ENCODE peak calls at places on chromosomes 5 and 9, in eight cellular contexts. X is gastrocnemius medialis, E is left ventricle myocardium inferior, F is heart left ventricle, K is IMR-90, C is stomach, R is A549, H is PC-3. D is an unnamed sample. For H3K9me3, the result is how much of the 10 kb centered on the place peaks cover.

GRCh38 chr5:176671890-176672615 is 24.8 kb downstream of the TSPAN17 start:
- DNase-seq in X (no peak), E (no peak), F (no peak), K (no peak), C (no peak), R (no peak), H (no peak), D (no peak)

GRCh38 chr5:88895681-88896501 is 12.9 kb upstream of the MEF2C start:
- DNase-seq in X (peak), E (no peak), F (no peak), K (no peak), C (no peak), R (no peak), H (no peak), D (no peak)

GRCh38 chr9:134403682-134404301 is 77.5 kb downstream of the RXRA start:
- DNase-seq in X (peak), E (peak), F (peak), K (peak), C (peak), R (no peak), H (no peak), D (peak)

GRCh38 chr5:96562614-96563013 is 99.6 kb upstream of the CAST start:
- DNase-seq in X (no peak), E (no peak), F (no peak), K (peak), C (no peak), R (no peak), H (peak), D (peak)

GRCh38 chr5:172380261-172380991 is 73.9 kb downstream of the SH3PXD2B start:
- DNase-seq in X (no peak), E (no peak), F (no peak), K (peak), C (no peak), R (no peak), H (peak), D (no peak)

GRCh38 chr5:9401786-9402472 is 143.9 kb downstream of the SEMA5A start:
- DNase-seq in X (no peak), E (no peak), F (no peak), K (peak), C (no peak), R (no peak), H (no peak), D (no peak)

GRCh38 chr5:108983456-108984092 is 235.9 kb downstream of the FER start:
- DNase-seq in X (no peak), E (no peak), F (no peak), K (peak), C (no peak), R (no peak), H (no peak), D (peak)

GRCh38 chr9:134189475-134190231 is 25.3 kb upstream of the RNU6ATAC start:
- DNase-seq in X (peak), E (no peak), F (peak), K (no peak), C (no peak), R (no peak), H (no peak), D (no peak)

GRCh38 chr5:139131062-139131856 is 66.9 kb downstream of the SIL1 start:
- DNase-seq in X (peak), E (peak), F (peak), K (peak), C (peak), R (no peak), H (no peak), D (no peak)

GRCh38 chr5:36670548-36670947 is 64.1 kb downstream of the SLC1A3 start:
- DNase-seq in X (no peak), E (no peak), F (no peak), K (peak), C (no peak), R (no peak), H (no peak), D (no peak)

GRCh38 chr9:135674977-135675376 is 11.9 kb downstream of the LCN9 start:
- DNase-seq in X (no peak), E (no peak), F (no peak), K (no peak), C (no peak), R (no peak), H (no peak), D (no peak)

GRCh38 chr9:135670721-135671590 is 7.8 kb downstream of the LCN9 start:
- DNase-seq in X (no peak), E (no peak), F (no peak), K (no peak), C (no peak), R (no peak), H (no peak), D (no peak)

GRCh38 chr9:135669616-135670285 is 6.6 kb downstream of the LCN9 start:
- DNase-seq in X (no peak), E (no peak), F (no peak), K (no peak), C (no peak), R (no peak), H (no peak), D (no peak)

GRCh38 chr9:135673941-135674340 is 10.8 kb downstream of the LCN9 start:
- DNase-seq in X (no peak), E (no peak), F (no peak), K (no peak), C (no peak), R (no peak), H (no peak), D (no peak)

DNA sequence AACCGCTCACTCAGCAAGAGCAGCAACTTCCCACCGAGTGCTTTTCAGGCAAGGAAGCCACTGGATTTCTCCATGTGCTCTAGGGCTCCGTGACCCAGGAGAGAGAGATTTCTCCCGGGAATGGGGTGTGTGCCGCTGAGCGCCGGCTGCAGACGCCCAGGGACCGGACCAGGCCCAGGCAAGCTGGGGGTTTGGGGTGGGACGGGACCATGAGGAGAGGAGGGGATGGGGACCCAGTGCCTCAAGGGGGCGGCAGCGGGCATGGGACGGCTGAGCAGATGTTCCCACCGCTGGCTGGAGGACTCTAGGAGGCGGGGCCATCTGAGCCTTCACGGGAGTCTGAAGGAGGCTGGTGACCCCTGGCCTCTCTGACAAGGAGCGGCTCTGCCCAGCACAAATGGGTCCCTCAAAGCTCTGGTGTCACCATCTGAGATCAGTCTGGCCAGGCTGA is 8.5 kb downstream of the LCN9 start:
- DNase-seq in X (no peak), E (no peak), F (no peak), K (no peak), C (no peak), R (no peak), H (no peak), D (no peak)
- TF ChIP-seq CTCF in X (no peak), E (no peak), F (no peak), K (no peak), C (no peak), R (no peak), H (peak), D (no peak)

GRCh38 chr5:178711572-178711971 is 18.9 kb downstream of the ZNF354A start:
- DNase-seq in X (no peak), E (no peak), F (no peak), K (no peak), C (no peak), R (no peak), H (no peak), D (no peak)
- H3K9me3 ChIP-seq in X (under half), E (half or more), F (half or more), K (half or more), C (half or more), R (half or more), H (half or more), D (under half)

GRCh38 chr5:76403713-76403962 is 553 bp downstream of the IQGAP2 start:
- DNase-seq in X (no peak), E (no peak), F (no peak), K (no peak), C (no peak), R (peak), H (no peak), D (no peak)

GRCh38 chr5:76402251-76402879 is 720 bp upstream of the IQGAP2 start:
- DNase-seq in X (peak), E (peak), F (peak), K (no peak), C (peak), R (peak), H (no peak), D (no peak)

GRCh38 chr5:76404694-76405306 is 1.7 kb downstream of the IQGAP2 start:
- DNase-seq in X (no peak), E (no peak), F (no peak), K (no peak), C (no peak), R (no peak), H (no peak), D (no peak)

GRCh38 chr5:76402880-76403712 is at the start of gene IQGAP2:
- DNase-seq in X (peak), E (peak), F (peak), K (peak), C (peak), R (peak), H (peak), D (peak)

GRCh38 chr5:76403963-76404693 is 1.0 kb downstream of the IQGAP2 start:
- DNase-seq in X (no peak), E (peak), F (peak), K (no peak), C (peak), R (peak), H (no peak), D (no peak)
- TF ChIP-seq CTCF in X (no peak), E (no peak), F (no peak), K (no peak), C (no peak), R (peak), H (no peak), D (no peak)

DNA sequence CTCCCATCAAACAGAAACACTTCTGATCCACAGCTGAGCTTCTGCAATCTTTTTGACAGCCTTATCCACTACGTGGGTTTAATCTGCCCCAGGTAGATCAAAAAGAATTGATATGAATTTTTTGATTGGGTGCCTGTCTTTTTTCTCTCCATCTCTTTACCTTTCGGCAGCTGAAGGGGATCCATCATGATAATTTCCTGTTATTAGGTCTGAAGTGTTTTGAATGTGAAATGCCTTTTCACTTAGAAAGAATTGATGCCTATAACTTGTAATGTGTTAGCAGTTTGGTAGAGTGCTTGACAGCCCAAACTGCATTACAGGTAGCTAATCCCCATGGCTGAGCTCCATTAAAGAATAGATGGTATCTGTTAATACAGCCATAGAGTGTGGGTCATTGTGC is 745.4 kb downstream of the TLR4 start:
- DNase-seq in X (no peak), E (no peak), F (no peak), K (no peak), C (no peak), R (no peak), H (no peak), D (no peak)
- H3K9me3 ChIP-seq in X (under half), E (under half), F (under half), K (under half), C (under half), R (under half), H (under half), D (under half)

DNA sequence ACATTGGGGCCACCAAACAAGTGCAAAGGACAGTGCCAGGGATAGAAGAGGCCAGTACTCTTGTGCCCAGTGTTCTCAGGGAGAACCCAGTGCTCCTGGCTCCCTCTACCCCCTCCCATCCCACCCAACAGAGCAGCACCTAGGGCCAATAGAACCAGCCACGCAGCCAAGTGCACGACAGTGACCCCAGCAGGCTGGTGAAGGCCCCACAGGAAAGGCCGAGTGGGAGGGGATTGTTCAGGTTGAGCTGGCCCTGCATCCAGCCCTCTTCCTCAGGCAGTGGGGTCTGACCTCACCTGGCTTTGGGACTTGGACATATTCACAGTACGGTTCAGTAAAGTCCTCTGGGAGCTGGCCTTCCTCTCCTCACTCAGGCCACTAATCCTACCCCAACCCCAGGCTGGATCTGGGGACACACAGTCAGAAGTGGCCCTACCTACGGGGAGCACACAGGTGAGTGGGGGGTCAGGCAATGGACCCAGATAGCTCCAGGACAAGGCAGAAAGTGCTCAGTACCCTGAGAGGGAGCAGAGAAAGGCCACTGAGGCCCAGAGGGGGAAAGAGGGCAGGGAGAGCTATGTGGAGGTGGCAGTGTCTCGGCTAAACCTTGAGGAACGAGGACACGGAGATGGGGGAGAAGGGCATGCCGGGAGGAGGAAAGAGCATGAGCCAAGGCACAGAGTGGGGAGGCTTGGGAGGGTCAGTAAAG is 25.4 kb downstream of the POLR1E start:
- DNase-seq in X (no peak), E (no peak), F (no peak), K (no peak), C (no peak), R (no peak), H (peak), D (no peak)
- TF ChIP-seq CTCF in X (no peak), E (no peak), F (no peak), K (peak), C (no peak), R (no peak), H (no peak), D (peak)

GRCh38 chr9:2174321-2174720 is 159.2 kb downstream of the SMARCA2 start:
- DNase-seq in X (no peak), E (no peak), F (no peak), K (no peak), C (no peak), R (no peak), H (no peak), D (no peak)

GRCh38 chr9:2173861-2174260 is 158.7 kb downstream of the SMARCA2 start:
- DNase-seq in X (no peak), E (no peak), F (no peak), K (no peak), C (no peak), R (no peak), H (no peak), D (no peak)

GRCh38 chr9:2173170-2173569 is 158.0 kb downstream of the SMARCA2 start:
- DNase-seq in X (no peak), E (no peak), F (no peak), K (no peak), C (no peak), R (no peak), H (no peak), D (no peak)

GRCh38 chr9:2169035-2169434 is 153.9 kb downstream of the SMARCA2 start:
- DNase-seq in X (no peak), E (no peak), F (no peak), K (no peak), C (no peak), R (no peak), H (no peak), D (no peak)

GRCh38 chr9:2170737-2171136 is 155.6 kb downstream of the SMARCA2 start:
- DNase-seq in X (no peak), E (no peak), F (no peak), K (no peak), C (no peak), R (no peak), H (no peak), D (no peak)
- H3K9me3 ChIP-seq in X (under half), E (under half), F (under half), K (under half), C (under half), R (under half), H (under half), D (under half)

D was measured in AG04450.